ENCODE peak calls at places on chromosomes 11 and 22, in four cellular contexts. T is stomach, A is esophagus muscularis mucosa, H is sigmoid colon. O is an unnamed sample. For H3K9me3, the result is how much of the 10 kb centered on the place peaks cover.

GRCh38 chr11:4539603-4540219 is 5.3 kb upstream of the OR52M1 start:
- DNase-seq in T (peak), A (no peak), H (no peak), O (peak)

GRCh38 chr11:71991494-71991893 is 7.2 kb upstream of the IL18BP start:
- DNase-seq in T (no peak), A (peak), H (no peak), O (no peak)

GRCh38 chr11:2891901-2892214 is 6.3 kb upstream of the CDKN1C start:
- DNase-seq in T (peak), A (no peak), H (no peak), O (peak)

GRCh38 chr11:111912535-111912934 is at the start of gene HSPB2:
- DNase-seq in T (no peak), A (no peak), H (peak), O (peak)

GRCh38 chr11:120674537-120674936 is 163.0 kb downstream of the GRIK4 start:
- DNase-seq in T (no peak), A (no peak), H (no peak), O (no peak)

GRCh38 chr22:39530692-39531331 is 1.7 kb downstream of the RPS19BP1 start:
- DNase-seq in T (no peak), A (no peak), H (no peak), O (peak)

GRCh38 chr11:115146425-115146824 is 357.8 kb downstream of the CADM1 start:
- DNase-seq in T (no peak), A (no peak), H (no peak), O (no peak)

GRCh38 chr11:47233989-47234668 is 14.5 kb downstream of the ACP2 start:
- DNase-seq in T (no peak), A (no peak), H (no peak), O (peak)

GRCh38 chr11:28529540-28530410 is 421.6 kb downstream of the METTL15 start:
- DNase-seq in T (no peak), A (no peak), H (no peak), O (no peak)

GRCh38 chr11:95067828-95068244 is 1.1 kb downstream of the SRSF8 start:
- DNase-seq in T (no peak), A (peak), H (no peak), O (peak)

GRCh38 chr11:125287467-125288232 is 123.1 kb downstream of the PKNOX2 start:
- DNase-seq in T (no peak), A (no peak), H (peak), O (peak)

GRCh38 chr11:63492441-63492840 is 1.5 kb upstream of the PLAAT5 start:
- DNase-seq in T (no peak), A (no peak), H (no peak), O (no peak)

GRCh38 chr11:126105022-126105747 is 42.5 kb upstream of the CDON start:
- DNase-seq in T (no peak), A (no peak), H (no peak), O (no peak)

GRCh38 chr11:67674442-67674871 is at the start of gene ALDH3B2:
- DNase-seq in T (peak), A (no peak), H (no peak), O (no peak)

GRCh38 chr11:43736502-43737193 is 56.1 kb downstream of the HSD17B12 start:
- DNase-seq in T (no peak), A (no peak), H (no peak), O (no peak)

GRCh38 chr11:72676874-72677341 is 2.7 kb upstream of the PDE2A start:
- DNase-seq in T (peak), A (no peak), H (no peak), O (peak)

GRCh38 chr11:106670069-106670468 is 348.2 kb downstream of the GUCY1A2 start:
- DNase-seq in T (no peak), A (no peak), H (no peak), O (no peak)

GRCh38 chr11:71221201-71221600 is 31.2 kb downstream of the SHANK2 start:
- DNase-seq in T (no peak), A (no peak), H (peak), O (no peak)

GRCh38 chr22:27133951-27134664 is 476.7 kb downstream of the MIAT start:
- DNase-seq in T (peak), A (no peak), H (peak), O (no peak)

GRCh38 chr22:19961201-19961580 is 19.6 kb upstream of the TXNRD2 start:
- DNase-seq in T (no peak), A (no peak), H (no peak), O (no peak)

GRCh38 chr22:38066381-38067027 is 9.3 kb downstream of the PICK1 start:
- DNase-seq in T (no peak), A (no peak), H (no peak), O (no peak)

GRCh38 chr11:783581-784015 is 6.3 kb downstream of the CEND1 start:
- DNase-seq in T (peak), A (no peak), H (peak), O (peak)

GRCh38 chr11:18705651-18706281 is 7.2 kb downstream of the TMEM86A start:
- DNase-seq in T (peak), A (no peak), H (peak), O (no peak)

GRCh38 chr22:19871023-19871844 is 16.6 kb upstream of the GNB1L start:
- DNase-seq in T (no peak), A (no peak), H (peak), O (peak)

GRCh38 chr22:27435839-27436581 is 365.5 kb downstream of the MN1 start:
- DNase-seq in T (no peak), A (no peak), H (peak), O (peak)

GRCh38 chr11:789951-790350 is at the start of gene CEND1:
- DNase-seq in T (no peak), A (no peak), H (no peak), O (no peak)

GRCh38 chr11:44611687-44612437 is 46.4 kb downstream of the CD82 start:
- DNase-seq in T (no peak), A (no peak), H (no peak), O (no peak)

GRCh38 chr22:42969348-42969975 is 45.5 kb downstream of the PACSIN2 start:
- DNase-seq in T (no peak), A (no peak), H (no peak), O (no peak)

GRCh38 chr11:47176328-47177228 is at the start of gene ARFGAP2:
- DNase-seq in T (peak), A (peak), H (peak), O (peak)

GRCh38 chr11:70899616-70900015 is 352.8 kb downstream of the SHANK2 start:
- DNase-seq in T (no peak), A (no peak), H (no peak), O (no peak)

DNA sequence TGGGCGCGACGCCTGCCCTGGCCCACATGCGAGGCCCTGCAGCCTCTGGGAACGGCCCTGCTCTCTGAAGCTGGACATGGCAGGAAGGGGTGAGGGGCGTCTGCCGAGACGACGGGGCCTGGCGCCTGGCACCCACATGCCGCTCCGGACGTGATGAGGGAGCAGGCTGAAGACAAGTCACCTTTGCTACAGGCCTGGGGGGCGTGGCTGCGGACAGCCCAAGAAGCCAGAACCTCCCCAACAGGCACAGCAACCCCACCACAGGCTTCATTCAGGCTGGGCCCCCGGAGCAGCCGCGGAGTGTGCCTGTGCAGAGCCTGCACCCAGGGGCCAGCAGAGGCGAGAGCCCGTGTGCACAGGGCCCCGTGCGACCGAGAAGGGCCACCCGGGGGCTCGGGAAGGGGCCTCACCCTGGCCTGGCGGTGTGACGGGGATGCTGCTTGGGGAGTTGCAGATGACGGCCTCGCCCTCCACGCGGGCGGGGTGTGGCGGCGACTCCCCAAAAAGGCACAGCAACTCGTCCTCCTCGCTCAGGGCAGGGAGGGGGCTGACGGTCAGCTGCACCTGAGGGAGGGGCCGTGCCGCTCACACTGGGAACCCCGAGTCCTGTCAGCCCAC is 16.6 kb upstream of the MAPK11 start:
- DNase-seq in T (no peak), A (no peak), H (no peak), O (no peak)
- TF ChIP-seq POLR2A in T (no peak), A (no peak), H (no peak), O (no peak)

DNA sequence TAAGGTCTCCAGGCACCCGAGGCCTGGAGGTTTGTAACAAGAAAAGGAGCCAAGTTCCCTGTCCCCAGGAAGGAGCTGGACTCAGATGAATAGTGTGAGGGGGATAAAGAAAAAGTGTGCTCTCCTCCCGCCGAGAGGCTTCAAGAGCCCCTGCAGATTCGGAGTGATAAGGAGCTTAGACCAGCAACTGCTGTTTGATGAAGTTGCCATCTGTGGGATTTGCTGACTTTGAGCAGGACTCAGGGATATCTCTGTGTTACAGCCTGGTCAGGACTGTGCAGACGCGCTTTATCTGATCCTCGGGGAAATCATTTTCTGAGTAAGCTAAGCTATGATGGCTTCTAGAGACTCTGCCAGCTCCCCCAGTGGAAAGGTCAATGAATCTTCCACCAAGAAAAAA is 1017.0 kb downstream of the TBC1D22A start:
- DNase-seq in T (no peak), A (no peak), H (no peak), O (no peak)
- H3K9me3 ChIP-seq in T (under half), A (under half), H (under half), O (under half)

GRCh38 chr11:61966673-61967176 is 709 bp downstream of the FTH1 start:
- DNase-seq in T (no peak), A (no peak), H (peak), O (no peak)
- TF ChIP-seq POLR2A in T (no peak), A (no peak), H (no peak), O (no peak)

GRCh38 chr11:76394411-76394810 is 13.3 kb downstream of the GVQW3 start:
- DNase-seq in T (no peak), A (no peak), H (no peak), O (no peak)

GRCh38 chr11:76392889-76393288 is 11.8 kb downstream of the GVQW3 start:
- DNase-seq in T (no peak), A (no peak), H (no peak), O (no peak)

GRCh38 chr11:76388408-76388807 is 7.3 kb downstream of the GVQW3 start:
- DNase-seq in T (no peak), A (no peak), H (no peak), O (no peak)

GRCh38 chr11:76391811-76392475 is 10.8 kb downstream of the GVQW3 start:
- DNase-seq in T (no peak), A (no peak), H (no peak), O (no peak)

GRCh38 chr11:76391039-76391438 is 9.9 kb downstream of the GVQW3 start:
- DNase-seq in T (no peak), A (no peak), H (no peak), O (no peak)
- H3K9me3 ChIP-seq in T (under half), A (under half), H (under half), O (under half)

GRCh38 chr11:108224908-108225786 is 2.3 kb downstream of the ATM start:
- DNase-seq in T (no peak), A (no peak), H (no peak), O (no peak)
- TF ChIP-seq POLR2A in T (no peak), A (no peak), H (no peak), O (no peak)

O was measured in ovary.